ENCODE peak calls at places on chromosome X, in ten cellular contexts. One of them, this sample, is unnamed.

GRCh38 chrX:53682885-53683555 is 3.5 kb downstream of the HUWE1 start:
- DNase-seq in GM19239: peak; percentile 2
- DNase-seq in transverse colon: peak; percentile 25
- DNase-seq in AG04450: no peak
- DNase-seq in activated gamma-delta T cell treated with anti-CD3 and anti-CD28 coated beads, Interleukin-2, amount 50 U/mL, for 16 hours: no peak
- DNase-seq in pancreas: no peak
- DNase-seq in heart left ventricle: peak; percentile 19
- DNase-seq in fibroblast of mammary gland: peak; percentile 56
- DNase-seq in AG09319: no peak
- DNase-seq in stomach: no peak
- DNase-seq in this sample: no peak

GRCh38 chrX:150966235-150966634 is 16.9 kb upstream of the HMGB3 start:
- DNase-seq in AG09319: no peak
- DNase-seq in stomach: no peak
- DNase-seq in heart left ventricle: no peak
- DNase-seq in GM19239: no peak
- DNase-seq in activated gamma-delta T cell treated with anti-CD3 and anti-CD28 coated beads, Interleukin-2, amount 50 U/mL, for 16 hours: no peak
- DNase-seq in AG04450: no peak
- DNase-seq in pancreas: no peak
- DNase-seq in fibroblast of mammary gland: no peak
- DNase-seq in transverse colon: no peak
- DNase-seq in this sample: no peak

GRCh38 chrX:134868766-134869495 is 121.9 kb upstream of the SMIM10 start:
- DNase-seq in AG04450: peak; percentile 38
- DNase-seq in fibroblast of mammary gland: peak; percentile 97
- DNase-seq in GM19239: no peak
- DNase-seq in activated gamma-delta T cell treated with anti-CD3 and anti-CD28 coated beads, Interleukin-2, amount 50 U/mL, for 16 hours: no peak
- DNase-seq in pancreas: no peak
- DNase-seq in transverse colon: no peak
- DNase-seq in stomach: no peak
- DNase-seq in heart left ventricle: no peak
- DNase-seq in AG09319: no peak
- DNase-seq in this sample: no peak

GRCh38 chrX:134537179-134537945 is 77.4 kb downstream of the HPRT1 start:
- DNase-seq in GM19239: no peak
- DNase-seq in heart left ventricle: no peak
- DNase-seq in pancreas: no peak
- DNase-seq in activated gamma-delta T cell treated with anti-CD3 and anti-CD28 coated beads, Interleukin-2, amount 50 U/mL, for 16 hours: no peak
- DNase-seq in AG04450: no peak
- DNase-seq in AG09319: no peak
- DNase-seq in fibroblast of mammary gland: peak; percentile 86
- DNase-seq in transverse colon: peak; percentile 74
- DNase-seq in stomach: no peak
- DNase-seq in this sample: no peak

GRCh38 chrX:73827406-73827805 is 264.4 kb downstream of the CHIC1 start:
- DNase-seq in heart left ventricle: no peak
- DNase-seq in stomach: no peak
- DNase-seq in GM19239: no peak
- DNase-seq in pancreas: no peak
- DNase-seq in activated gamma-delta T cell treated with anti-CD3 and anti-CD28 coated beads, Interleukin-2, amount 50 U/mL, for 16 hours: no peak
- DNase-seq in fibroblast of mammary gland: no peak
- DNase-seq in transverse colon: no peak
- DNase-seq in AG09319: no peak
- DNase-seq in AG04450: no peak
- DNase-seq in this sample: no peak

GRCh38 chrX:9352683-9353430 is 112.0 kb upstream of the TBL1X start:
- DNase-seq in transverse colon: peak; percentile 41
- DNase-seq in AG09319: no peak
- DNase-seq in stomach: peak; percentile 49
- DNase-seq in pancreas: no peak
- DNase-seq in activated gamma-delta T cell treated with anti-CD3 and anti-CD28 coated beads, Interleukin-2, amount 50 U/mL, for 16 hours: peak; percentile 37
- DNase-seq in GM19239: no peak
- DNase-seq in AG04450: no peak
- DNase-seq in fibroblast of mammary gland: peak; percentile 92
- DNase-seq in heart left ventricle: peak; percentile 20
- DNase-seq in this sample: no peak

GRCh38 chrX:96841325-96841724 is 42.4 kb upstream of the RPA4 start:
- DNase-seq in pancreas: no peak
- DNase-seq in fibroblast of mammary gland: no peak
- DNase-seq in AG09319: no peak
- DNase-seq in activated gamma-delta T cell treated with anti-CD3 and anti-CD28 coated beads, Interleukin-2, amount 50 U/mL, for 16 hours: no peak
- DNase-seq in transverse colon: no peak
- DNase-seq in GM19239: no peak
- DNase-seq in stomach: no peak
- DNase-seq in heart left ventricle: no peak
- DNase-seq in AG04450: no peak
- DNase-seq in this sample: no peak

GRCh38 chrX:4670606-4671005 is 957.2 kb upstream of the PRKX start:
- DNase-seq in GM19239: no peak
- DNase-seq in heart left ventricle: no peak
- DNase-seq in transverse colon: no peak
- DNase-seq in fibroblast of mammary gland: no peak
- DNase-seq in activated gamma-delta T cell treated with anti-CD3 and anti-CD28 coated beads, Interleukin-2, amount 50 U/mL, for 16 hours: no peak
- DNase-seq in AG04450: no peak
- DNase-seq in stomach: peak; percentile 35
- DNase-seq in AG09319: no peak
- DNase-seq in pancreas: peak; percentile 4
- DNase-seq in this sample: no peak

GRCh38 chrX:134895785-134896184 is 95.0 kb upstream of the SMIM10 start:
- DNase-seq in GM19239: no peak
- DNase-seq in activated gamma-delta T cell treated with anti-CD3 and anti-CD28 coated beads, Interleukin-2, amount 50 U/mL, for 16 hours: no peak
- DNase-seq in transverse colon: no peak
- DNase-seq in heart left ventricle: no peak
- DNase-seq in pancreas: no peak
- DNase-seq in AG09319: no peak
- DNase-seq in stomach: no peak
- DNase-seq in fibroblast of mammary gland: no peak
- DNase-seq in AG04450: no peak
- DNase-seq in this sample: no peak

GRCh38 chrX:39936886-39937770 is 160.6 kb downstream of the BCOR start:
- DNase-seq in transverse colon: no peak
- DNase-seq in stomach: no peak
- DNase-seq in heart left ventricle: no peak
- DNase-seq in fibroblast of mammary gland: no peak
- DNase-seq in GM19239: peak; percentile 28
- DNase-seq in AG09319: no peak
- DNase-seq in activated gamma-delta T cell treated with anti-CD3 and anti-CD28 coated beads, Interleukin-2, amount 50 U/mL, for 16 hours: no peak
- DNase-seq in AG04450: no peak
- DNase-seq in pancreas: no peak
- DNase-seq in this sample: peak; percentile 9

GRCh38 chrX:22950278-22951266 is 49.2 kb upstream of the DDX53 start:
- DNase-seq in GM19239: no peak
- DNase-seq in AG09319: peak; percentile 49
- DNase-seq in fibroblast of mammary gland: peak; percentile 88
- DNase-seq in transverse colon: no peak
- DNase-seq in AG04450: peak; percentile 57
- DNase-seq in stomach: no peak
- DNase-seq in heart left ventricle: no peak
- DNase-seq in pancreas: no peak
- DNase-seq in activated gamma-delta T cell treated with anti-CD3 and anti-CD28 coated beads, Interleukin-2, amount 50 U/mL, for 16 hours: no peak
- DNase-seq in this sample: no peak

GRCh38 chrX:74242050-74242449 is 61.9 kb upstream of the ZCCHC13 start:
- DNase-seq in stomach: no peak
- DNase-seq in GM19239: no peak
- DNase-seq in AG04450: peak; percentile 50
- DNase-seq in transverse colon: no peak
- DNase-seq in heart left ventricle: no peak
- DNase-seq in AG09319: peak; percentile 10
- DNase-seq in activated gamma-delta T cell treated with anti-CD3 and anti-CD28 coated beads, Interleukin-2, amount 50 U/mL, for 16 hours: no peak
- DNase-seq in fibroblast of mammary gland: peak; percentile 30
- DNase-seq in pancreas: no peak
- DNase-seq in this sample: no peak